ENCODE peak calls at places on chromosome 2, in ten cellular contexts. E is Peyer's patch, S is A549, O is heart left ventricle, P is pancreas, V is osteoblast, M is astrocyte, L is IMR-90, H is tibial artery, N is colonic mucosa. A is an unnamed sample.

GRCh38 chr2:137800386-137800785 is 163.9 kb upstream of the HNMT start:
- DNase-seq in V (no peak), H (no peak), M (no peak), P (no peak), E (no peak), S (no peak), L (no peak), O (no peak), N (no peak), A (no peak)

GRCh38 chr2:62733546-62733945 is 28.0 kb downstream of the EHBP1 start:
- DNase-seq in N (no peak), M (no peak), O (no peak), E (no peak), V (no peak), L (no peak), H (no peak), S (no peak), P (no peak), A (no peak)

GRCh38 chr2:120878970-120879369 is 143.3 kb downstream of the GLI2 start:
- DNase-seq in H (no peak), E (no peak), O (no peak), V (no peak), N (no peak), S (no peak), M (no peak), L (no peak), P (peak; percentile 31), A (no peak)

GRCh38 chr2:55163258-55163657 is 68.8 kb downstream of the CLHC1 start:
- DNase-seq in E (no peak), H (no peak), L (peak; percentile 71), S (no peak), N (no peak), M (peak; percentile 61), P (no peak), O (no peak), V (no peak), A (peak; percentile 64)

GRCh38 chr2:11160256-11160655 is 5.0 kb downstream of the SLC66A3 start:
- DNase-seq in N (no peak), L (no peak), S (no peak), H (no peak), P (peak; percentile 16), O (no peak), V (peak; percentile 81), E (no peak), M (no peak), A (no peak)

GRCh38 chr2:99600929-99601680 is 111.3 kb upstream of the REV1 start:
- DNase-seq in V (no peak), H (no peak), O (no peak), S (no peak), P (no peak), N (no peak), L (peak; percentile 43), M (peak; percentile 12), E (no peak), A (no peak)

GRCh38 chr2:239290618-239291504 is 110.0 kb downstream of the HDAC4 start:
- DNase-seq in M (peak; percentile 80), L (no peak), N (no peak), H (peak; percentile 90), S (no peak), E (no peak), O (peak; percentile 64), V (peak; percentile 90), P (peak; percentile 28), A (no peak)

GRCh38 chr2:236545814-236546480 is 23.7 kb upstream of the ACKR3 start:
- DNase-seq in L (no peak), N (no peak), P (no peak), H (no peak), V (no peak), M (no peak), E (peak; percentile 63), O (no peak), S (no peak), A (peak; percentile 33)

GRCh38 chr2:18219676-18220075 is 340.8 kb downstream of the RDH14 start:
- DNase-seq in E (no peak), S (no peak), N (no peak), O (no peak), M (no peak), H (no peak), L (peak; percentile 18), V (no peak), P (no peak), A (no peak)

GRCh38 chr2:103159018-103159417 is 397.2 kb downstream of the TMEM182 start:
- DNase-seq in O (no peak), H (no peak), L (no peak), V (no peak), M (no peak), E (no peak), P (no peak), N (no peak), S (no peak), A (peak; percentile 10)

GRCh38 chr2:16223481-16224177 is 283.3 kb downstream of the MYCN start:
- DNase-seq in L (no peak), S (no peak), P (no peak), E (no peak), H (peak; percentile 37), M (no peak), V (no peak), O (no peak), N (no peak), A (no peak)

GRCh38 chr2:69572640-69573039 is 70.9 kb downstream of the AAK1 start:
- DNase-seq in P (no peak), H (no peak), L (peak; percentile 73), V (peak; percentile 57), S (no peak), E (no peak), N (no peak), M (no peak), O (no peak), A (no peak)

GRCh38 chr2:285990-286389 is 1.9 kb downstream of the ALKAL2 start:
- DNase-seq in H (no peak), S (no peak), O (no peak), L (no peak), E (no peak), P (no peak), V (no peak), N (no peak), M (no peak), A (no peak)

GRCh38 chr2:216546646-216547403 is 48.2 kb downstream of the RPL37A start:
- DNase-seq in M (peak; percentile 60), H (no peak), N (no peak), P (no peak), V (peak; percentile 93), E (no peak), O (peak; percentile 37), S (no peak), L (peak; percentile 55), A (no peak)

GRCh38 chr2:33108483-33109443 is 162.0 kb downstream of the LTBP1 start:
- DNase-seq in M (peak; percentile 66), O (no peak), S (peak; percentile 38), L (peak; percentile 90), E (no peak), H (no peak), V (no peak), N (no peak), P (no peak), A (peak; percentile 56)

GRCh38 chr2:207394203-207394741 is 135.5 kb upstream of the CREB1 start:
- DNase-seq in H (no peak), N (no peak), M (peak; percentile 45), P (no peak), L (peak; percentile 66), E (no peak), O (no peak), V (no peak), S (peak; percentile 47), A (no peak)

GRCh38 chr2:65128297-65129190 is 1.4 kb downstream of the RAB1A start:
- DNase-seq in H (peak; percentile 74), N (peak; percentile 55), V (no peak), S (no peak), O (no peak), P (no peak), L (peak; percentile 45), M (peak; percentile 49), E (no peak), A (no peak)

DNA sequence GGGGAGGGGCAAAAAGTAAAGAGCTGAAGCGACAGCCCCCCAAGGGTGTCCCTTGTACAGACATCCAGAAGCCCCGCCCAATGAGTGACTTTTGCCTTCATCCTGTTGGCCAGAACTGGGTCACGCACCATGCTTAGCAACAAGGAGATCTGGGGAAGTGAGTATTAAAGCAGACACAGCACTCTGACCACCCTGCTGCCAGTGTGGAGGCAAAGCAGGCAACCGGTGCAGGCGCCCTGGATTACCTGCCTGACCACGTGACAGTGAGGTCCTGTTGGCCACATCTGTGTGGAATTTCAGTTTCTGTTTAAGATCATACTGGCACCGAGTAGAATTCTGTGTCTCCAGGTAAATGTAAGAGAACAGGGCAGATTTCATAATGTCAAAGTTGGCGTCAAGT is 21.6 kb upstream of the BIN1 start:
- DNase-seq in E (peak; percentile 74), L (no peak), S (no peak), H (no peak), V (no peak), N (peak; percentile 68), O (no peak), P (peak; percentile 82), M (no peak), A (peak; percentile 31)
- TF ChIP-seq CTCF in E (no peak), L (no peak), S (no peak), H (no peak), V (no peak), N (no peak), O (no peak), P (no peak), M (no peak), A (no peak)

DNA sequence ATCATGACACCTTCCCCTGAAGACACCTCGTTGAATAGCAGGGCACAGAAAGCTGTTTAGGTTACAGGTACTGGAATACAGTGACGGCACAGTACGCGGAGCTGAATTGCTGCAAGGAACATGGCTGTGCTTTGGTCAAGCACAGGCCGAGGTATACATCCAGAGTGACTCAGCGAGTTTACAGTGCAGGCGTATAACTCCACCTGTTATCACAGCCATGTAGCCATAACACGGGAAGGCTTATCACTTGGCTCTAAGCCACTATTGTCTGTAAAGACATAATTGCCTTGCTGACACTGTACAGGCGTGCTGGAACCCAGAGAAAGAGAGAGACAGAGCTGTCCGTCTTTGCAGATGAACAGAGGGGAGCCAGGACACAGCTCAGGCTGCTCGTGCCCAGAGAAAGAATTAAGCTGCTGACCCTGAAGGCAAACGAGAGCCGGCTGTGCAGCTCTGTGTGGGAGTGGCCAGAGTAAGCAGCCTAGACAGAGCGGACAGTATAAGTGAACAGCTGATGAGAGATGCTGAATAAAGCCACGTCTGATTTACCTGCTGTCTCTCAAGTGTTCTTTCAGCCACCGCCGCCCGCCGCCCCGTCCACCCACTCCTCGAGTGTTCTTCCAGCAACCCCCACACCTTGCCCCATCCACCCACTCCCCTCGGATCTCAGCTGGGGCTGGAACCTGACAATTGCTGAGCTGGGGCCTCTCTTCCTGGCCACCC is 87.3 kb upstream of the PPP1CB start:
- DNase-seq in H (peak; percentile 78), L (peak; percentile 54), E (no peak), O (no peak), V (no peak), M (no peak), P (peak; percentile 66), N (peak; percentile 79), S (no peak), A (peak; percentile 44)
- H3K27ac ChIP-seq in H (peak overlapping the region; percentile 80), L (peak overlapping the region; percentile 90), E (peak overlapping the region; percentile 82), O (peak overlapping the region; percentile 71), V (peak overlapping the region; percentile 40), M (peak overlapping the region; percentile 35), P (peak overlapping the region; percentile 75), N (peak overlapping the region; percentile 19), S (peak overlapping the region; percentile 42), A (peak overlapping the region; percentile 66)

GRCh38 chr2:214587442-214587841 is 176.6 kb downstream of the VWC2L start:
- DNase-seq in L (no peak), P (no peak), M (no peak), E (no peak), H (no peak), N (no peak), O (no peak), V (no peak), S (peak; percentile 25), A (peak; percentile 35)
- TF ChIP-seq CTCF in L (peak; percentile 14), P (no peak), M (peak; percentile 14), E (no peak), H (no peak), N (no peak), O (no peak), V (no peak), S (peak; percentile 14), A (no peak)

GRCh38 chr2:213036836-213037235 is 114.6 kb downstream of the IKZF2 start:
- DNase-seq in M (peak; percentile 61), N (no peak), P (no peak), O (no peak), S (no peak), V (no peak), L (peak; percentile 85), E (no peak), H (no peak), A (no peak)
- H3K27ac ChIP-seq in M (no peak overlapping the region), N (no peak overlapping the region), P (no peak overlapping the region), O (no peak overlapping the region), S (no peak overlapping the region), V (peak overlapping the region; percentile 43), L (no peak overlapping the region), E (no peak overlapping the region), H (no peak overlapping the region), A (peak overlapping the region; percentile 34)

A was measured in cardiac muscle cell.